ENCODE peak calls at places on chromosomes 11 and 22, in four cellular contexts. A, C, M and X are unnamed samples. For H3K4me1, the result is how much of the 10 kb centered on the place peaks cover.

GRCh38 chr11:41003339-41003992 is 456.0 kb downstream of the LRRC4C start:
- DNase-seq in A (no peak), C (no peak), M (no peak), X (no peak)

GRCh38 chr11:5626191-5626590 is 1.4 kb downstream of the TRIM34 start:
- DNase-seq in A (no peak), C (no peak), M (no peak), X (no peak)

GRCh38 chr11:83064011-83064410 is 7.7 kb downstream of the RAB30 start:
- DNase-seq in A (no peak), C (no peak), M (no peak), X (no peak)

GRCh38 chr11:45414082-45414481 is 127.9 kb upstream of the SYT13 start:
- DNase-seq in A (no peak), C (no peak), M (no peak), X (no peak)

GRCh38 chr11:94740975-94741707 is 27.0 kb upstream of the AMOTL1 start:
- DNase-seq in A (no peak), C (peak), M (peak), X (no peak)

GRCh38 chr11:69007978-69008381 is 5.1 kb downstream of the MRGPRF start:
- DNase-seq in A (no peak), C (no peak), M (peak), X (no peak)

GRCh38 chr11:29343465-29344333 is 673.1 kb downstream of the KCNA4 start:
- DNase-seq in A (peak), C (peak), M (peak), X (no peak)

GRCh38 chr11:15816270-15816871 is 540.0 kb downstream of the SOX6 start:
- DNase-seq in A (no peak), C (no peak), M (no peak), X (no peak)

GRCh38 chr11:115535781-115536180 is 31.6 kb upstream of the CADM1 start:
- DNase-seq in A (no peak), C (no peak), M (no peak), X (no peak)

GRCh38 chr11:94536386-94536785 is 7.3 kb upstream of the FUT4 start:
- DNase-seq in A (no peak), C (no peak), M (no peak), X (no peak)

GRCh38 chr22:46352691-46353386 is 17.3 kb downstream of the TRMU start:
- DNase-seq in A (peak), C (no peak), M (peak), X (no peak)

GRCh38 chr11:63868399-63869064 is 29.6 kb downstream of the MARK2 start:
- DNase-seq in A (no peak), C (no peak), M (no peak), X (no peak)

GRCh38 chr11:63870351-63871197 is 31.7 kb downstream of the MARK2 start:
- DNase-seq in A (no peak), C (no peak), M (no peak), X (no peak)

GRCh38 chr11:63867511-63867910 is 28.6 kb downstream of the MARK2 start:
- DNase-seq in A (no peak), C (no peak), M (no peak), X (no peak)

GRCh38 chr11:63869686-63870085 is 30.8 kb downstream of the MARK2 start:
- DNase-seq in A (no peak), C (no peak), M (no peak), X (peak)

GRCh38 chr11:63869171-63869591 is 30.3 kb downstream of the MARK2 start:
- DNase-seq in A (no peak), C (no peak), M (no peak), X (no peak)
- H3K4me1 ChIP-seq in A (half or more), C (half or more), M (half or more), X (half or more)

GRCh38 chr22:50296658-50297490 is 10.6 kb downstream of the PLXNB2 start:
- DNase-seq in A (peak), C (no peak), M (no peak), X (no peak)

GRCh38 chr22:50298937-50299656 is 8.3 kb downstream of the PLXNB2 start:
- DNase-seq in A (peak), C (no peak), M (no peak), X (no peak)

GRCh38 chr22:50297510-50298265 is 9.8 kb downstream of the PLXNB2 start:
- DNase-seq in A (no peak), C (no peak), M (no peak), X (no peak)

GRCh38 chr22:50299724-50300619 is 7.5 kb downstream of the PLXNB2 start:
- DNase-seq in A (peak), C (no peak), M (no peak), X (no peak)

DNA sequence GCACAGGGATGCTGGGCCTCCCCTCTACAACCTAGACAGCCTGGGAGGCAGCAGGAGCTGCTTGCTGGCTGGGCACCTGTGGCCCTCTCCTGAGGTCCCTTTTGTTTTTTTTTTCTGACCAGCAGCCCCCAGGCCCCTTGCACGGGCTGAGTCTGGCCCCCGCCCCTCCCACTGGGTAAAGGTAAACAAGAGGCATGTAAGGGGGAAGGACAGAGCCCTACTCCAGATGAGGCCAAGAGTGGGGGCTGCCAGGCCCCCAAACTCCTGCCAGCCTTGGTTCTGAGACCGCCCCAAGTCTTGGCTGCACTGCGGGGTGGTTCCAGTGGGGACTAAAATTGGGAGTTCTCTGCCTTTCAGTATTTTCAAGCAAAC is 9.2 kb downstream of the PLXNB2 start:
- DNase-seq in A (no peak), C (no peak), M (no peak), X (no peak)
- H3K4me1 ChIP-seq in A (half or more), C (under half), M (half or more), X (under half)

GRCh38 chr11:102717280-102717679 is 7.5 kb downstream of the MMP8 start:
- DNase-seq in A (no peak), C (no peak), M (no peak), X (no peak)
- H3K4me1 ChIP-seq in A (under half), C (under half), M (under half), X (under half)

GRCh38 chr11:99246199-99246598 is 225.4 kb downstream of the CNTN5 start:
- DNase-seq in A (no peak), C (no peak), M (no peak), X (no peak)

GRCh38 chr11:99244613-99245012 is 223.9 kb downstream of the CNTN5 start:
- DNase-seq in A (no peak), C (no peak), M (no peak), X (no peak)

GRCh38 chr11:99240192-99241030 is 219.7 kb downstream of the CNTN5 start:
- DNase-seq in A (no peak), C (no peak), M (peak), X (no peak)

GRCh38 chr11:99241059-99241458 is 220.3 kb downstream of the CNTN5 start:
- DNase-seq in A (no peak), C (no peak), M (peak), X (no peak)
- H3K4me1 ChIP-seq in A (under half), C (under half), M (under half), X (under half)

GRCh38 chr11:77137421-77137820 is 9.4 kb downstream of the MYO7A start:
- DNase-seq in A (no peak), C (no peak), M (no peak), X (no peak)

GRCh38 chr11:77140231-77140959 is 12.3 kb downstream of the MYO7A start:
- DNase-seq in A (peak), C (no peak), M (no peak), X (no peak)

GRCh38 chr11:77141034-77141433 is 13.0 kb downstream of the MYO7A start:
- DNase-seq in A (no peak), C (no peak), M (peak), X (no peak)

GRCh38 chr11:77138106-77138649 is 10.1 kb downstream of the MYO7A start:
- DNase-seq in A (no peak), C (no peak), M (no peak), X (no peak)

GRCh38 chr11:77139201-77139600 is 11.2 kb downstream of the MYO7A start:
- DNase-seq in A (no peak), C (no peak), M (no peak), X (no peak)
- H3K4me1 ChIP-seq in A (under half), C (under half), M (under half), X (under half)

DNA sequence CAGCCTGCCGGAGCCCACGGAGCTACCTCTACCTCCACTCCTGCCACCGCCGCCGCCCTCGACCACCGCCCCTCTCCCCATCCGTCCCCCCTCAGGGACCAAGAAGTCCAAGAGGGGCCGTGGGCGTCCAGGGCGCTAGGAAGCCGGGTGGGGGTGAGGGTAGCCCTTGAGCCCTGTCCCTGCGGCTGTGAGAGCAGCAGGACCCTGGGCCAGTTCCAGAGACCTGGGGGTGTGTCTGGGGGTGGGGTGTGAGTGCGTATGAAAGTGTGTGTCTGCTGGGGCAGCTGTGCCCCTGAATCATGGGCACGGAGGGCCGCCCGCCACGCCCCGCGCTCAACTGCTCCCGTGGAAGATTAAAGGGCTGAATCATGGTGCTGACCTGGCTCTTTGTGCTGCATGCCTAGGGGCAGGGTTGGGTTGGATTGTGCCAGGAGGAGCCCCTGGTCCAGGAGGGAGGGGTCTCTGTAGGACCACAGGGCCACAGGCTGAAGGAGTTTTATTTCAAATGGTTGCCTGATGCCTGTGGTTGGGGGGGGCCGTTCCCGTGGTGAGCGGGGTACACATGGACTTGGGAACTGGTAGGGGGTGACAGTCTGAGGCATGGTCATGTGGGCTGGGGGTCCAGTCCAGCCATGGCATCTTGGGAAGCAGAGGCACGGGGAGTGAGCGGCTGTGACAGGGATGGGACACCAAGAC is 2.3 kb downstream of the PTPRCAP start:
- DNase-seq in A (no peak), C (no peak), M (no peak), X (no peak)
- H3K4me1 ChIP-seq in A (under half), C (under half), M (under half), X (half or more)